ENCODE peak calls at places on chromosome 18, in six cellular contexts. V is Daoy; E is activated T-helper 1 cell treated with anti-CD3 and anti-CD28 coated beads, Interleukin-2, amount 50 U/mL, for 16 hours; O is astrocyte of the spinal cord; I is HTR-8/SVneo; X is RCC 7860. Q is an unnamed sample.
A peak's percentile ranks its signal among the peaks of the same experiment; 100 is the strongest.

GRCh38 chr18:46067431-46068007 is 4.5 kb downstream of the PSTPIP2 start:
- DNase-seq in V (no peak), E (no peak), O (peak; percentile 47), I (no peak), X (no peak), Q (no peak)

GRCh38 chr18:42264467-42264866 is 309.4 kb downstream of the PIK3C3 start:
- DNase-seq in V (no peak), E (no peak), O (no peak), I (no peak), X (no peak), Q (no peak)

GRCh38 chr18:55861266-55861665 is 273.3 kb upstream of the TCF4 start:
- DNase-seq in V (peak; percentile 32), E (no peak), O (peak; percentile 44), I (no peak), X (peak; percentile 10), Q (no peak)

GRCh38 chr18:63879684-63880083 is 7.8 kb upstream of the SERPINB2 start:
- DNase-seq in V (no peak), E (no peak), O (no peak), I (no peak), X (peak; percentile 37), Q (no peak)

GRCh38 chr18:13242797-13243196 is 24.2 kb downstream of the LDLRAD4 start:
- DNase-seq in V (no peak), E (no peak), O (no peak), I (no peak), X (no peak), Q (no peak)

GRCh38 chr18:39675916-39676315 is 2110.3 kb upstream of the CELF4 start:
- DNase-seq in V (no peak), E (no peak), O (no peak), I (no peak), X (no peak), Q (no peak)

GRCh38 chr18:3611313-3612038 is 161.5 kb downstream of the TGIF1 start:
- DNase-seq in V (no peak), E (no peak), O (no peak), I (no peak), X (no peak), Q (no peak)

GRCh38 chr18:45666520-45666919 is 51.2 kb downstream of the SLC14A2 start:
- DNase-seq in V (no peak), E (no peak), O (no peak), I (no peak), X (no peak), Q (no peak)

GRCh38 chr18:5195656-5196055 is 1.4 kb downstream of the AKAIN1 start:
- DNase-seq in V (no peak), E (no peak), O (no peak), I (no peak), X (no peak), Q (no peak)

GRCh38 chr18:8212893-8213805 is 396.1 kb upstream of the RAB12 start:
- DNase-seq in V (peak; percentile 28), E (no peak), O (peak; percentile 91), I (peak; percentile 38), X (no peak), Q (peak; percentile 77)

GRCh38 chr18:46152436-46152807 is 48.2 kb downstream of the HAUS1 start:
- DNase-seq in V (peak; percentile 86), E (no peak), O (peak; percentile 81), I (peak; percentile 56), X (peak; percentile 87), Q (peak; percentile 58)

GRCh38 chr18:37317486-37317885 is 248.1 kb downstream of the CELF4 start:
- DNase-seq in V (no peak), E (no peak), O (no peak), I (no peak), X (no peak), Q (no peak)

GRCh38 chr18:42950732-42951131 is 164.8 kb downstream of the RIT2 start:
- DNase-seq in V (no peak), E (no peak), O (no peak), I (no peak), X (no peak), Q (no peak)

GRCh38 chr18:65091737-65092329 is 659.0 kb upstream of the CDH7 start:
- DNase-seq in V (no peak), E (no peak), O (peak; percentile 18), I (no peak), X (no peak), Q (no peak)

GRCh38 chr18:40855661-40856060 is 1099.4 kb upstream of the PIK3C3 start:
- DNase-seq in V (no peak), E (no peak), O (no peak), I (no peak), X (no peak), Q (no peak)

GRCh38 chr18:67864677-67865340 is 348.3 kb upstream of the DSEL start:
- DNase-seq in V (no peak), E (no peak), O (peak; percentile 52), I (no peak), X (no peak), Q (peak; percentile 72)

GRCh38 chr18:22322251-22322691 is 95.4 kb downstream of the CTAGE1 start:
- DNase-seq in V (no peak), E (no peak), O (no peak), I (no peak), X (no peak), Q (no peak)

GRCh38 chr18:13614701-13615288 is 111.6 kb downstream of the FAM210A start:
- DNase-seq in V (no peak), E (no peak), O (no peak), I (no peak), X (no peak), Q (no peak)

GRCh38 chr18:57547260-57547659 is 39.2 kb downstream of the FECH start:
- DNase-seq in V (no peak), E (no peak), O (no peak), I (no peak), X (no peak), Q (no peak)

GRCh38 chr18:688322-688721 is 24.1 kb downstream of the ENOSF1 start:
- DNase-seq in V (no peak), E (no peak), O (no peak), I (no peak), X (no peak), Q (no peak)

GRCh38 chr18:13175754-13176210 is 42.8 kb upstream of the LDLRAD4 start:
- DNase-seq in V (peak; percentile 23), E (no peak), O (no peak), I (no peak), X (no peak), Q (no peak)